ENCODE peak calls at places on chromosomes 4 and X, in nine cellular contexts. One of them, this sample, is unnamed.

GRCh38 chr4:83405844-83406816 is 49.5 kb downstream of the HELQ start:
- DNase-seq in T-helper 2 cell: no peak
- DNase-seq in progenitor cell of endocrine pancreas: no peak
- DNase-seq in D341Med: no peak
- DNase-seq in fibroblast of the conjunctiva: no peak
- DNase-seq in AG08396: no peak
- DNase-seq in activated T-cell treated with anti-CD3 and anti-CD28 coated beads, Interleukin-2, amount 50 U/mL, for 72 hours: no peak
- DNase-seq in activated effector memory CD4-positive, alpha-beta T cell treated with anti-CD3 and anti-CD28 coated beads, Interleukin-2, amount 50 U/mL, for 16 hours: no peak
- DNase-seq in C1 segment of cervical spinal cord: no peak
- DNase-seq in this sample: no peak

GRCh38 chr4:55080174-55080865 is 45.1 kb downstream of the KDR start:
- DNase-seq in D341Med: no peak
- DNase-seq in activated T-cell treated with anti-CD3 and anti-CD28 coated beads, Interleukin-2, amount 50 U/mL, for 72 hours: no peak
- DNase-seq in activated effector memory CD4-positive, alpha-beta T cell treated with anti-CD3 and anti-CD28 coated beads, Interleukin-2, amount 50 U/mL, for 16 hours: no peak
- DNase-seq in C1 segment of cervical spinal cord: no peak
- DNase-seq in AG08396: no peak
- DNase-seq in progenitor cell of endocrine pancreas: no peak
- DNase-seq in fibroblast of the conjunctiva: peak
- DNase-seq in T-helper 2 cell: no peak
- DNase-seq in this sample: no peak

GRCh38 chr4:38614198-38614597 is 49.8 kb upstream of the KLF3 start:
- DNase-seq in fibroblast of the conjunctiva: no peak
- DNase-seq in T-helper 2 cell: no peak
- DNase-seq in activated effector memory CD4-positive, alpha-beta T cell treated with anti-CD3 and anti-CD28 coated beads, Interleukin-2, amount 50 U/mL, for 16 hours: no peak
- DNase-seq in AG08396: no peak
- DNase-seq in D341Med: no peak
- DNase-seq in C1 segment of cervical spinal cord: no peak
- DNase-seq in activated T-cell treated with anti-CD3 and anti-CD28 coated beads, Interleukin-2, amount 50 U/mL, for 72 hours: no peak
- DNase-seq in progenitor cell of endocrine pancreas: no peak
- DNase-seq in this sample: no peak

GRCh38 chr4:173506780-173507211 is 23.2 kb downstream of the HAND2 start:
- DNase-seq in activated effector memory CD4-positive, alpha-beta T cell treated with anti-CD3 and anti-CD28 coated beads, Interleukin-2, amount 50 U/mL, for 16 hours: no peak
- DNase-seq in activated T-cell treated with anti-CD3 and anti-CD28 coated beads, Interleukin-2, amount 50 U/mL, for 72 hours: no peak
- DNase-seq in D341Med: no peak
- DNase-seq in progenitor cell of endocrine pancreas: peak
- DNase-seq in C1 segment of cervical spinal cord: no peak
- DNase-seq in fibroblast of the conjunctiva: no peak
- DNase-seq in AG08396: no peak
- DNase-seq in T-helper 2 cell: no peak
- DNase-seq in this sample: no peak

GRCh38 chr4:184987493-184988031 is 30.7 kb upstream of the HELT start:
- DNase-seq in activated effector memory CD4-positive, alpha-beta T cell treated with anti-CD3 and anti-CD28 coated beads, Interleukin-2, amount 50 U/mL, for 16 hours: no peak
- DNase-seq in C1 segment of cervical spinal cord: no peak
- DNase-seq in fibroblast of the conjunctiva: no peak
- DNase-seq in progenitor cell of endocrine pancreas: no peak
- DNase-seq in D341Med: no peak
- DNase-seq in activated T-cell treated with anti-CD3 and anti-CD28 coated beads, Interleukin-2, amount 50 U/mL, for 72 hours: no peak
- DNase-seq in T-helper 2 cell: no peak
- DNase-seq in AG08396: no peak
- DNase-seq in this sample: no peak

GRCh38 chr4:123018391-123018755 is 96.0 kb upstream of the NUDT6 start:
- DNase-seq in C1 segment of cervical spinal cord: no peak
- DNase-seq in activated T-cell treated with anti-CD3 and anti-CD28 coated beads, Interleukin-2, amount 50 U/mL, for 72 hours: no peak
- DNase-seq in AG08396: no peak
- DNase-seq in fibroblast of the conjunctiva: no peak
- DNase-seq in activated effector memory CD4-positive, alpha-beta T cell treated with anti-CD3 and anti-CD28 coated beads, Interleukin-2, amount 50 U/mL, for 16 hours: no peak
- DNase-seq in T-helper 2 cell: no peak
- DNase-seq in D341Med: no peak
- DNase-seq in progenitor cell of endocrine pancreas: no peak
- DNase-seq in this sample: no peak

GRCh38 chr4:183959349-183959748 is 54.2 kb downstream of the STOX2 start:
- DNase-seq in activated T-cell treated with anti-CD3 and anti-CD28 coated beads, Interleukin-2, amount 50 U/mL, for 72 hours: no peak
- DNase-seq in AG08396: no peak
- DNase-seq in activated effector memory CD4-positive, alpha-beta T cell treated with anti-CD3 and anti-CD28 coated beads, Interleukin-2, amount 50 U/mL, for 16 hours: no peak
- DNase-seq in D341Med: no peak
- DNase-seq in T-helper 2 cell: no peak
- DNase-seq in C1 segment of cervical spinal cord: no peak
- DNase-seq in progenitor cell of endocrine pancreas: no peak
- DNase-seq in fibroblast of the conjunctiva: no peak
- DNase-seq in this sample: no peak

GRCh38 chr4:132001542-132001941 is 1147.6 kb upstream of the PCDH10 start:
- DNase-seq in T-helper 2 cell: no peak
- DNase-seq in AG08396: peak
- DNase-seq in C1 segment of cervical spinal cord: no peak
- DNase-seq in activated T-cell treated with anti-CD3 and anti-CD28 coated beads, Interleukin-2, amount 50 U/mL, for 72 hours: no peak
- DNase-seq in activated effector memory CD4-positive, alpha-beta T cell treated with anti-CD3 and anti-CD28 coated beads, Interleukin-2, amount 50 U/mL, for 16 hours: no peak
- DNase-seq in progenitor cell of endocrine pancreas: no peak
- DNase-seq in fibroblast of the conjunctiva: no peak
- DNase-seq in D341Med: no peak
- DNase-seq in this sample: peak

GRCh38 chrX:120274145-120274544 is 23.5 kb downstream of the ZBTB33 start:
- DNase-seq in progenitor cell of endocrine pancreas: no peak
- DNase-seq in D341Med: no peak
- DNase-seq in activated effector memory CD4-positive, alpha-beta T cell treated with anti-CD3 and anti-CD28 coated beads, Interleukin-2, amount 50 U/mL, for 16 hours: no peak
- DNase-seq in AG08396: no peak
- DNase-seq in C1 segment of cervical spinal cord: no peak
- DNase-seq in T-helper 2 cell: no peak
- DNase-seq in fibroblast of the conjunctiva: no peak
- DNase-seq in activated T-cell treated with anti-CD3 and anti-CD28 coated beads, Interleukin-2, amount 50 U/mL, for 72 hours: no peak
- DNase-seq in this sample: no peak

GRCh38 chrX:14676431-14676830 is 147.1 kb downstream of the GLRA2 start:
- DNase-seq in activated T-cell treated with anti-CD3 and anti-CD28 coated beads, Interleukin-2, amount 50 U/mL, for 72 hours: no peak
- DNase-seq in fibroblast of the conjunctiva: no peak
- DNase-seq in T-helper 2 cell: no peak
- DNase-seq in D341Med: no peak
- DNase-seq in activated effector memory CD4-positive, alpha-beta T cell treated with anti-CD3 and anti-CD28 coated beads, Interleukin-2, amount 50 U/mL, for 16 hours: no peak
- DNase-seq in AG08396: no peak
- DNase-seq in C1 segment of cervical spinal cord: no peak
- DNase-seq in progenitor cell of endocrine pancreas: no peak
- DNase-seq in this sample: no peak

GRCh38 chr4:821181-821591 is 4.7 kb downstream of the CPLX1 start:
- DNase-seq in C1 segment of cervical spinal cord: no peak
- DNase-seq in fibroblast of the conjunctiva: no peak
- DNase-seq in D341Med: no peak
- DNase-seq in AG08396: no peak
- DNase-seq in activated effector memory CD4-positive, alpha-beta T cell treated with anti-CD3 and anti-CD28 coated beads, Interleukin-2, amount 50 U/mL, for 16 hours: peak
- DNase-seq in progenitor cell of endocrine pancreas: no peak
- DNase-seq in activated T-cell treated with anti-CD3 and anti-CD28 coated beads, Interleukin-2, amount 50 U/mL, for 72 hours: no peak
- DNase-seq in T-helper 2 cell: no peak
- DNase-seq in this sample: no peak

GRCh38 chr4:11843340-11843739 is 414.6 kb upstream of the HS3ST1 start:
- DNase-seq in C1 segment of cervical spinal cord: no peak
- DNase-seq in activated T-cell treated with anti-CD3 and anti-CD28 coated beads, Interleukin-2, amount 50 U/mL, for 72 hours: no peak
- DNase-seq in progenitor cell of endocrine pancreas: no peak
- DNase-seq in activated effector memory CD4-positive, alpha-beta T cell treated with anti-CD3 and anti-CD28 coated beads, Interleukin-2, amount 50 U/mL, for 16 hours: no peak
- DNase-seq in D341Med: no peak
- DNase-seq in fibroblast of the conjunctiva: no peak
- DNase-seq in AG08396: no peak
- DNase-seq in T-helper 2 cell: no peak
- DNase-seq in this sample: no peak

GRCh38 chr4:10006604-10007435 is 14.5 kb downstream of the SLC2A9 start:
- DNase-seq in T-helper 2 cell: no peak
- DNase-seq in fibroblast of the conjunctiva: no peak
- DNase-seq in C1 segment of cervical spinal cord: no peak
- DNase-seq in activated T-cell treated with anti-CD3 and anti-CD28 coated beads, Interleukin-2, amount 50 U/mL, for 72 hours: peak
- DNase-seq in AG08396: no peak
- DNase-seq in activated effector memory CD4-positive, alpha-beta T cell treated with anti-CD3 and anti-CD28 coated beads, Interleukin-2, amount 50 U/mL, for 16 hours: no peak
- DNase-seq in progenitor cell of endocrine pancreas: no peak
- DNase-seq in D341Med: no peak
- DNase-seq in this sample: no peak

GRCh38 chrX:24990585-24990984 is 25.2 kb downstream of the ARX start:
- DNase-seq in progenitor cell of endocrine pancreas: no peak
- DNase-seq in C1 segment of cervical spinal cord: no peak
- DNase-seq in AG08396: no peak
- DNase-seq in fibroblast of the conjunctiva: no peak
- DNase-seq in activated T-cell treated with anti-CD3 and anti-CD28 coated beads, Interleukin-2, amount 50 U/mL, for 72 hours: no peak
- DNase-seq in T-helper 2 cell: no peak
- DNase-seq in activated effector memory CD4-positive, alpha-beta T cell treated with anti-CD3 and anti-CD28 coated beads, Interleukin-2, amount 50 U/mL, for 16 hours: no peak
- DNase-seq in D341Med: no peak
- DNase-seq in this sample: no peak

GRCh38 chr4:6755088-6755753 is 27.3 kb upstream of the KIAA0232 start:
- DNase-seq in activated effector memory CD4-positive, alpha-beta T cell treated with anti-CD3 and anti-CD28 coated beads, Interleukin-2, amount 50 U/mL, for 16 hours: no peak
- DNase-seq in T-helper 2 cell: no peak
- DNase-seq in progenitor cell of endocrine pancreas: no peak
- DNase-seq in fibroblast of the conjunctiva: no peak
- DNase-seq in C1 segment of cervical spinal cord: no peak
- DNase-seq in D341Med: no peak
- DNase-seq in activated T-cell treated with anti-CD3 and anti-CD28 coated beads, Interleukin-2, amount 50 U/mL, for 72 hours: no peak
- DNase-seq in AG08396: no peak
- DNase-seq in this sample: no peak

GRCh38 chr4:113699772-113700171 is 61.8 kb downstream of the CAMK2D start:
- DNase-seq in activated effector memory CD4-positive, alpha-beta T cell treated with anti-CD3 and anti-CD28 coated beads, Interleukin-2, amount 50 U/mL, for 16 hours: no peak
- DNase-seq in AG08396: no peak
- DNase-seq in activated T-cell treated with anti-CD3 and anti-CD28 coated beads, Interleukin-2, amount 50 U/mL, for 72 hours: no peak
- DNase-seq in T-helper 2 cell: no peak
- DNase-seq in D341Med: no peak
- DNase-seq in C1 segment of cervical spinal cord: no peak
- DNase-seq in progenitor cell of endocrine pancreas: no peak
- DNase-seq in fibroblast of the conjunctiva: no peak
- DNase-seq in this sample: no peak

GRCh38 chr4:153806073-153806472 is 17.2 kb upstream of the SFRP2 start:
- DNase-seq in D341Med: no peak
- DNase-seq in fibroblast of the conjunctiva: no peak
- DNase-seq in progenitor cell of endocrine pancreas: no peak
- DNase-seq in activated effector memory CD4-positive, alpha-beta T cell treated with anti-CD3 and anti-CD28 coated beads, Interleukin-2, amount 50 U/mL, for 16 hours: no peak
- DNase-seq in T-helper 2 cell: no peak
- DNase-seq in AG08396: no peak
- DNase-seq in C1 segment of cervical spinal cord: no peak
- DNase-seq in activated T-cell treated with anti-CD3 and anti-CD28 coated beads, Interleukin-2, amount 50 U/mL, for 72 hours: no peak
- DNase-seq in this sample: no peak

GRCh38 chr4:17169699-17170098 is 271.3 kb upstream of the LDB2 start:
- DNase-seq in fibroblast of the conjunctiva: no peak
- DNase-seq in D341Med: no peak
- DNase-seq in AG08396: no peak
- DNase-seq in T-helper 2 cell: no peak
- DNase-seq in activated T-cell treated with anti-CD3 and anti-CD28 coated beads, Interleukin-2, amount 50 U/mL, for 72 hours: no peak
- DNase-seq in progenitor cell of endocrine pancreas: no peak
- DNase-seq in C1 segment of cervical spinal cord: no peak
- DNase-seq in activated effector memory CD4-positive, alpha-beta T cell treated with anti-CD3 and anti-CD28 coated beads, Interleukin-2, amount 50 U/mL, for 16 hours: no peak
- DNase-seq in this sample: no peak

GRCh38 chrX:150084474-150085229 is 146.4 kb upstream of the EOLA2 start:
- DNase-seq in activated effector memory CD4-positive, alpha-beta T cell treated with anti-CD3 and anti-CD28 coated beads, Interleukin-2, amount 50 U/mL, for 16 hours: no peak
- DNase-seq in D341Med: no peak
- DNase-seq in activated T-cell treated with anti-CD3 and anti-CD28 coated beads, Interleukin-2, amount 50 U/mL, for 72 hours: no peak
- DNase-seq in AG08396: peak
- DNase-seq in progenitor cell of endocrine pancreas: no peak
- DNase-seq in T-helper 2 cell: no peak
- DNase-seq in C1 segment of cervical spinal cord: no peak
- DNase-seq in fibroblast of the conjunctiva: no peak
- DNase-seq in this sample: no peak

GRCh38 chrX:136691028-136691809 is 43.3 kb downstream of the CD40LG start:
- DNase-seq in fibroblast of the conjunctiva: no peak
- DNase-seq in progenitor cell of endocrine pancreas: no peak
- DNase-seq in AG08396: no peak
- DNase-seq in T-helper 2 cell: peak
- DNase-seq in C1 segment of cervical spinal cord: no peak
- DNase-seq in activated effector memory CD4-positive, alpha-beta T cell treated with anti-CD3 and anti-CD28 coated beads, Interleukin-2, amount 50 U/mL, for 16 hours: no peak
- DNase-seq in activated T-cell treated with anti-CD3 and anti-CD28 coated beads, Interleukin-2, amount 50 U/mL, for 72 hours: no peak
- DNase-seq in D341Med: no peak
- DNase-seq in this sample: no peak

GRCh38 chrX:105191878-105192277 is 28.6 kb downstream of the TEX13A start:
- DNase-seq in D341Med: peak
- DNase-seq in fibroblast of the conjunctiva: no peak
- DNase-seq in C1 segment of cervical spinal cord: no peak
- DNase-seq in T-helper 2 cell: no peak
- DNase-seq in AG08396: peak
- DNase-seq in progenitor cell of endocrine pancreas: no peak
- DNase-seq in activated effector memory CD4-positive, alpha-beta T cell treated with anti-CD3 and anti-CD28 coated beads, Interleukin-2, amount 50 U/mL, for 16 hours: no peak
- DNase-seq in activated T-cell treated with anti-CD3 and anti-CD28 coated beads, Interleukin-2, amount 50 U/mL, for 72 hours: no peak
- DNase-seq in this sample: no peak

GRCh38 chr4:5758741-5759140 is 47.7 kb downstream of the EVC start:
- DNase-seq in fibroblast of the conjunctiva: peak
- DNase-seq in activated T-cell treated with anti-CD3 and anti-CD28 coated beads, Interleukin-2, amount 50 U/mL, for 72 hours: peak
- DNase-seq in progenitor cell of endocrine pancreas: no peak
- DNase-seq in T-helper 2 cell: peak
- DNase-seq in D341Med: no peak
- DNase-seq in activated effector memory CD4-positive, alpha-beta T cell treated with anti-CD3 and anti-CD28 coated beads, Interleukin-2, amount 50 U/mL, for 16 hours: peak
- DNase-seq in C1 segment of cervical spinal cord: no peak
- DNase-seq in AG08396: peak
- DNase-seq in this sample: peak

GRCh38 chr4:147791870-147792269 is 60.0 kb downstream of the ARHGAP10 start:
- DNase-seq in T-helper 2 cell: no peak
- DNase-seq in fibroblast of the conjunctiva: no peak
- DNase-seq in activated effector memory CD4-positive, alpha-beta T cell treated with anti-CD3 and anti-CD28 coated beads, Interleukin-2, amount 50 U/mL, for 16 hours: no peak
- DNase-seq in AG08396: no peak
- DNase-seq in activated T-cell treated with anti-CD3 and anti-CD28 coated beads, Interleukin-2, amount 50 U/mL, for 72 hours: no peak
- DNase-seq in C1 segment of cervical spinal cord: no peak
- DNase-seq in D341Med: no peak
- DNase-seq in progenitor cell of endocrine pancreas: no peak
- DNase-seq in this sample: no peak

GRCh38 chr4:149690726-149691125 is 124.9 kb downstream of the IQCM start:
- DNase-seq in progenitor cell of endocrine pancreas: no peak
- DNase-seq in T-helper 2 cell: no peak
- DNase-seq in C1 segment of cervical spinal cord: no peak
- DNase-seq in activated T-cell treated with anti-CD3 and anti-CD28 coated beads, Interleukin-2, amount 50 U/mL, for 72 hours: no peak
- DNase-seq in D341Med: no peak
- DNase-seq in fibroblast of the conjunctiva: no peak
- DNase-seq in activated effector memory CD4-positive, alpha-beta T cell treated with anti-CD3 and anti-CD28 coated beads, Interleukin-2, amount 50 U/mL, for 16 hours: no peak
- DNase-seq in AG08396: no peak
- DNase-seq in this sample: no peak

GRCh38 chr4:155241664-155242063 is 33.2 kb downstream of the NPY2R start:
- DNase-seq in fibroblast of the conjunctiva: no peak
- DNase-seq in activated T-cell treated with anti-CD3 and anti-CD28 coated beads, Interleukin-2, amount 50 U/mL, for 72 hours: no peak
- DNase-seq in progenitor cell of endocrine pancreas: no peak
- DNase-seq in AG08396: no peak
- DNase-seq in C1 segment of cervical spinal cord: no peak
- DNase-seq in D341Med: no peak
- DNase-seq in T-helper 2 cell: no peak
- DNase-seq in activated effector memory CD4-positive, alpha-beta T cell treated with anti-CD3 and anti-CD28 coated beads, Interleukin-2, amount 50 U/mL, for 16 hours: no peak
- DNase-seq in this sample: no peak

This sample was measured in HTR-8/SVneo.